ENCODE peak calls at places on chromosomes 3 and 15, in six cellular contexts. G, R, C, U, L and F are unnamed samples.

GRCh38 chr3:144142151-144142855 is 170.7 kb downstream of the DIPK2A start:
- DNase-seq in G (no peak), R (no peak), C (no peak), U (no peak), L (no peak), F (no peak)

GRCh38 chr15:75049392-75049791 is 26.0 kb downstream of the PPCDC start:
- DNase-seq in G (no peak), R (no peak), C (no peak), U (no peak), L (no peak), F (no peak)

GRCh38 chr15:40340740-40341400 is at the start of gene CCDC9B:
- DNase-seq in G (peak; percentile 48), R (peak; percentile 75), C (peak; percentile 61), U (no peak), L (peak; percentile 60), F (no peak)

GRCh38 chr3:185789891-185790830 is 34.7 kb downstream of the IGF2BP2 start:
- DNase-seq in G (no peak), R (no peak), C (no peak), U (no peak), L (no peak), F (no peak)

GRCh38 chr3:61464785-61465184 is 96.6 kb upstream of the PTPRG start:
- DNase-seq in G (no peak), R (no peak), C (no peak), U (no peak), L (no peak), F (no peak)

GRCh38 chr3:187498211-187498610 is 130.0 kb downstream of the RTP4 start:
- DNase-seq in G (no peak), R (no peak), C (no peak), U (no peak), L (no peak), F (no peak)

GRCh38 chr15:62958528-62958927 is 84.0 kb upstream of the TPM1 start:
- DNase-seq in G (no peak), R (no peak), C (no peak), U (no peak), L (no peak), F (no peak)

GRCh38 chr3:59678042-59678707 is 628.4 kb upstream of the CFAP20DC start:
- DNase-seq in G (no peak), R (no peak), C (no peak), U (no peak), L (no peak), F (no peak)

GRCh38 chr15:71079208-71080044 is 35.8 kb upstream of the THSD4 start:
- DNase-seq in G (no peak), R (no peak), C (no peak), U (no peak), L (no peak), F (no peak)

GRCh38 chr15:60004019-60004845 is at the start of gene FOXB1:
- DNase-seq in G (no peak), R (no peak), C (no peak), U (no peak), L (peak; percentile 79), F (no peak)

GRCh38 chr3:18791752-18792151 is 356.6 kb upstream of the KCNH8 start:
- DNase-seq in G (no peak), R (no peak), C (no peak), U (no peak), L (no peak), F (no peak)

GRCh38 chr3:11603628-11604027 is 40.1 kb downstream of the VGLL4 start:
- DNase-seq in G (no peak), R (no peak), C (no peak), U (no peak), L (no peak), F (no peak)

GRCh38 chr15:27873039-27873438 is 226.1 kb downstream of the OCA2 start:
- DNase-seq in G (no peak), R (no peak), C (no peak), U (no peak), L (no peak), F (no peak)

GRCh38 chr3:156017636-156018035 is 102.7 kb upstream of the KCNAB1 start:
- DNase-seq in G (no peak), R (no peak), C (no peak), U (no peak), L (no peak), F (no peak)

GRCh38 chr15:41822957-41823356 is 4.9 kb upstream of the JMJD7 start:
- DNase-seq in G (no peak), R (no peak), C (no peak), U (no peak), L (no peak), F (no peak)

GRCh38 chr3:33991673-33992072 is 193.2 kb downstream of the PDCD6IP start:
- DNase-seq in G (no peak), R (no peak), C (no peak), U (no peak), L (no peak), F (no peak)

GRCh38 chr3:117589454-117589853 is 879.9 kb downstream of the TUSC7 start:
- DNase-seq in G (no peak), R (no peak), C (no peak), U (no peak), L (no peak), F (no peak)

GRCh38 chr3:82495655-82496054 is 734.2 kb upstream of the GBE1 start:
- DNase-seq in G (no peak), R (no peak), C (no peak), U (no peak), L (no peak), F (no peak)

GRCh38 chr3:197088370-197088769 is 58.8 kb upstream of the MELTF start:
- DNase-seq in G (no peak), R (no peak), C (no peak), U (no peak), L (no peak), F (no peak)

GRCh38 chr3:126346466-126346865 is 10.7 kb downstream of the KLF15 start:
- DNase-seq in G (no peak), R (no peak), C (no peak), U (no peak), L (peak; percentile 33), F (no peak)

GRCh38 chr3:141452045-141452444 is 34.8 kb upstream of the RASA2 start:
- DNase-seq in G (no peak), R (peak; percentile 59), C (peak; percentile 26), U (peak; percentile 80), L (no peak), F (peak; percentile 44)

GRCh38 chr15:51356983-51357382 is 15.5 kb downstream of the GLDN start:
- DNase-seq in G (no peak), R (no peak), C (no peak), U (no peak), L (no peak), F (no peak)

GRCh38 chr3:150038830-150039229 is 68.1 kb upstream of the PFN2 start:
- DNase-seq in G (no peak), R (peak; percentile 86), C (peak; percentile 11), U (no peak), L (no peak), F (no peak)

GRCh38 chr3:176321099-176321498 is 876.2 kb downstream of the TBL1XR1 start:
- DNase-seq in G (no peak), R (no peak), C (no peak), U (no peak), L (no peak), F (no peak)

GRCh38 chr3:34687671-34688070 is 889.2 kb downstream of the PDCD6IP start:
- DNase-seq in G (no peak), R (no peak), C (no peak), U (no peak), L (no peak), F (no peak)

GRCh38 chr15:64742385-64742784 is 33.0 kb downstream of the RBPMS2 start:
- DNase-seq in G (no peak), R (no peak), C (no peak), U (no peak), L (no peak), F (no peak)

DNA sequence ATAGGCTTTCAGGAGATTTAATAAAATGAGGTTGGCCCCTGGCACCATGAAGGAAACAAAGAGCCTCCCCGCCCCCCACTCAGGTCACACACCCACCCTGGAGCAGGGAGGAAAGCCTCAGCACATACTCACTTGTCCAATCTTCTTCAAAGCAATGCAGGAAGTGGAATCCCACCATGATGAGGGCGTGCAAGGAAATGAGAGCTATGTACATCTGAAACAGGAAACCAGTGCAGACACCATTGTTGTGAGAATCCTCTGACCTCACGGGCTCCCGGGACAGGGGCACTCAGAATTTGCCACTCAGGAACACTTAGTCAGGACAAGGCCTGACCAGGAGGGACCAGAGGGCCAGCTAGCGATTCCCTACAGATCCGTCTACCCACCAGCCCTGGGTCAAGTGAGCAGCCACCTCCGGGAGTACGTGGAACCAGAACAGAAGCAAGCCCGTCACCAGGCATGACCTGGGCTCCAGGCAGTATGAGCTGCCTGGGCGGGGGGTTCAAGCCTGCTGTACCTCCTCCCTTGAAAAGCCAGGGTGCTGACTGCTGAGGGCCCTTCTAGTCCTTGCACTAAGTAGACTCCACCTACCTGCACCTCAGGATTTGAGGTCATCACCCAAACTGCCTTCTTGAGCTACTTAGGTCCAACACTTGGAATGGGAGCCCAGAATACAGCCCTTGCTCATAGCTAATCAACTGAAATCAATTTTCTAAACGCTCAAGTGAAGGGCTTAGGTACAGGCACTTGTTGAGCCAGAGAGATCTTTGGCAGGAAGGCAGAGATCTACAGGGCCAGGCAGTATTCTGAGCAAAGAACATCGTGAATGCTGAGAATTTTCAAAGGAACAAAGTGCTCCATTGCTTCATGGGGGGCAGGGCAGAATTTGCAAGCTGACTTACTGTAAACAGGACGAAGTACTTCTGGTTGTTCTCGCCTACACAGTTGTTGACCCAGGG is 42.7 kb downstream of the ZDHHC3 start:
- DNase-seq in G (no peak), R (no peak), C (no peak), U (no peak), L (no peak), F (peak; percentile 43)
- TF ChIP-seq ZNF274 in G (no peak), R (no peak), C (no peak), U (no peak), L (no peak), F (no peak)

GRCh38 chr3:9889405-9889804 is 1.0 kb upstream of the JAGN1 start:
- DNase-seq in G (no peak), R (no peak), C (no peak), U (no peak), L (no peak), F (no peak)
- TF ChIP-seq YY1 in G (no peak), R (no peak), C (no peak), U (no peak), L (no peak), F (no peak)

DNA sequence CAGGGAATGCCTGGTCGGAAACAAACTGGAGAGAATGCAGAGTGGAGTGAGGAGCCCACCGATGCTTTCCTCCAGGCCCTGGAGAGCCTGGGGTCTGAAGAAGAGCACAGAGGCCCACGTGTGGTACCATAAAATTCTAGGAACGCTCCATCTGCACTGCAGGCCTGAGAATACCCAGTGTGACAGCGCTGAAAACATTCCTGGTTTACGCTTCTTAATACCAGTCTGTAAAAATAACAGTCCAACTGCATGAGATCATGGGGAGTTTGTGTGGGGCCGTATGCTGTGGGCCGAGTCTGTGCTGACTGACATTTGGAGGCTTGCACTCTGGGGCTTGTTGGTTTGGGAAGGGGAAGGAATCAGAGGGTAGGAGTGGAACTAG is 270.8 kb upstream of the RGMA start:
- DNase-seq in G (no peak), R (no peak), C (no peak), U (no peak), L (no peak), F (no peak)
- H3K27me3 ChIP-seq in G (peaks cover 10% of the 10 kb centered on the region), R (peaks cover 2% of the 10 kb centered on the region), C (peaks cover 7% of the 10 kb centered on the region), U (no peaks in the 10 kb centered on the region), L (peaks cover 38% of the 10 kb centered on the region), F (peaks cover 93% of the 10 kb centered on the region)

GRCh38 chr15:61712124-61712759 is 348.0 kb downstream of the VPS13C start:
- DNase-seq in G (no peak), R (no peak), C (no peak), U (no peak), L (no peak), F (no peak)

GRCh38 chr15:61720197-61720596 is 340.1 kb downstream of the VPS13C start:
- DNase-seq in G (no peak), R (no peak), C (no peak), U (no peak), L (no peak), F (no peak)

GRCh38 chr15:61715082-61715481 is 345.2 kb downstream of the VPS13C start:
- DNase-seq in G (no peak), R (no peak), C (no peak), U (no peak), L (no peak), F (no peak)
- TF ChIP-seq ZNF274 in G (no peak), R (no peak), C (no peak), U (no peak), L (no peak), F (no peak)